ENCODE peak calls at places on chromosomes 2 and 18, in four cellular contexts. One of them, this sample, is unnamed.

GRCh38 chr2:204205548-204205947 is 269.0 kb downstream of the ICOS start:
- DNase-seq in A549: no peak
- DNase-seq in endothelial cell of umbilical vein: no peak
- DNase-seq in K562: no peak
- DNase-seq in this sample: no peak

GRCh38 chr18:22691988-22692710 is 241.0 kb upstream of the RBBP8 start:
- DNase-seq in A549: peak; percentile 66
- DNase-seq in endothelial cell of umbilical vein: no peak
- DNase-seq in K562: no peak
- DNase-seq in this sample: peak; percentile 15

GRCh38 chr2:234420406-234420805 is 76.5 kb downstream of the ARL4C start:
- DNase-seq in A549: peak; percentile 18
- DNase-seq in endothelial cell of umbilical vein: peak; percentile 72
- DNase-seq in K562: no peak
- DNase-seq in this sample: no peak

GRCh38 chr2:42961385-42961800 is 169.0 kb upstream of the HAAO start:
- DNase-seq in A549: no peak
- DNase-seq in endothelial cell of umbilical vein: peak; percentile 95
- DNase-seq in K562: no peak
- DNase-seq in this sample: peak; percentile 94

GRCh38 chr2:24011278-24012104 is 1.6 kb downstream of the MFSD2B start:
- DNase-seq in A549: no peak
- DNase-seq in endothelial cell of umbilical vein: no peak
- DNase-seq in K562: peak; percentile 82
- DNase-seq in this sample: peak; percentile 32

GRCh38 chr18:77668219-77668618 is 418.6 kb downstream of the GALR1 start:
- DNase-seq in A549: no peak
- DNase-seq in endothelial cell of umbilical vein: no peak
- DNase-seq in K562: no peak
- DNase-seq in this sample: no peak

GRCh38 chr2:191474459-191474858 is 203.5 kb upstream of the NABP1 start:
- DNase-seq in A549: no peak
- DNase-seq in endothelial cell of umbilical vein: no peak
- DNase-seq in K562: no peak
- DNase-seq in this sample: no peak

GRCh38 chr2:96964221-96964905 is 22.0 kb downstream of the FAM178B start:
- DNase-seq in A549: no peak
- DNase-seq in endothelial cell of umbilical vein: no peak
- DNase-seq in K562: no peak
- DNase-seq in this sample: no peak

GRCh38 chr2:86703704-86704370 is 16.3 kb upstream of the RMND5A start:
- DNase-seq in A549: peak; percentile 77
- DNase-seq in endothelial cell of umbilical vein: no peak
- DNase-seq in K562: no peak
- DNase-seq in this sample: no peak

GRCh38 chr2:230871361-230872150 is 6.8 kb downstream of the ITM2C start:
- DNase-seq in A549: no peak
- DNase-seq in endothelial cell of umbilical vein: no peak
- DNase-seq in K562: no peak
- DNase-seq in this sample: no peak

DNA sequence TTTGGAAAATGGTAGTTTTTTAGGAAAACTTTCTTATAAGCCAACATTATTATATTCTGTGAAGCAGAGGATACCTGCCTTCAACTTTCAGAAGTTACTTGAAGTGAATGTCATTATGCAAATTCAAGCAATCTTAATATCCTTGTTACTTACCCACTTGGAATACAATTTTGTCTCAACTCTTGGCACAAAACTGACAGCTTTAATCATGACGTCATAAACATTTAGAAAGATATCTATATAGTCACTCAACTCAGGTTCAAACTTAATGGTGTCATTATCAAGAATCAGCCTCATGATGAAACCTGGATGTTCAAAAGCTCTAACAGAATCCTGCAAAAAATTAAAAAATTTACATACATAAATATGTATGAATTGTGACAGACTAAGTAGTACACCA is 68.1 kb downstream of the DNAH7 start:
- DNase-seq in A549: no peak
- DNase-seq in endothelial cell of umbilical vein: no peak
- DNase-seq in K562: no peak
- DNase-seq in this sample: no peak
- TF ChIP-seq MAX in A549: no peak
- TF ChIP-seq MAX in endothelial cell of umbilical vein: no peak
- TF ChIP-seq MAX in K562: no peak
- TF ChIP-seq MAX in this sample: no peak

GRCh38 chr2:118481336-118481735 is 366.1 kb downstream of the EN1 start:
- DNase-seq in A549: no peak
- DNase-seq in endothelial cell of umbilical vein: no peak
- DNase-seq in K562: no peak
- DNase-seq in this sample: no peak
- TF ChIP-seq MYC in A549: no peak
- TF ChIP-seq MYC in endothelial cell of umbilical vein: no peak
- TF ChIP-seq MYC in K562: no peak
- TF ChIP-seq MYC in this sample: no peak

GRCh38 chr2:61134141-61134540 is 27.8 kb upstream of the C2orf74 start:
- DNase-seq in A549: no peak
- DNase-seq in endothelial cell of umbilical vein: no peak
- DNase-seq in K562: no peak
- DNase-seq in this sample: no peak

GRCh38 chr2:61141151-61141550 is 20.8 kb upstream of the C2orf74 start:
- DNase-seq in A549: no peak
- DNase-seq in endothelial cell of umbilical vein: no peak
- DNase-seq in K562: no peak
- DNase-seq in this sample: no peak

GRCh38 chr2:61138859-61139258 is 23.1 kb upstream of the C2orf74 start:
- DNase-seq in A549: no peak
- DNase-seq in endothelial cell of umbilical vein: no peak
- DNase-seq in K562: no peak
- DNase-seq in this sample: no peak

GRCh38 chr2:61135510-61135909 is 26.5 kb upstream of the C2orf74 start:
- DNase-seq in A549: peak; percentile 61
- DNase-seq in endothelial cell of umbilical vein: peak; percentile 58
- DNase-seq in K562: no peak
- DNase-seq in this sample: peak; percentile 62
- TF ChIP-seq CTCF in A549: peak; percentile 69
- TF ChIP-seq CTCF in endothelial cell of umbilical vein: peak; percentile 13
- TF ChIP-seq CTCF in K562: peak; percentile 57
- TF ChIP-seq CTCF in this sample: peak; percentile 10

GRCh38 chr2:41727711-41728110 is 320.1 kb upstream of the PKDCC start:
- DNase-seq in A549: no peak
- DNase-seq in endothelial cell of umbilical vein: no peak
- DNase-seq in K562: no peak
- DNase-seq in this sample: no peak
- TF ChIP-seq MAX in A549: no peak
- TF ChIP-seq MAX in endothelial cell of umbilical vein: no peak
- TF ChIP-seq MAX in K562: no peak
- TF ChIP-seq MAX in this sample: no peak

GRCh38 chr2:143229952-143230351 is 100.7 kb downstream of the ARHGAP15 start:
- DNase-seq in A549: no peak
- DNase-seq in endothelial cell of umbilical vein: no peak
- DNase-seq in K562: no peak
- DNase-seq in this sample: no peak
- TF ChIP-seq MYC in A549: no peak
- TF ChIP-seq MYC in endothelial cell of umbilical vein: no peak
- TF ChIP-seq MYC in K562: no peak
- TF ChIP-seq MYC in this sample: no peak

GRCh38 chr2:66674087-66674486 is 239.2 kb downstream of the MEIS1 start:
- DNase-seq in A549: no peak
- DNase-seq in endothelial cell of umbilical vein: no peak
- DNase-seq in K562: no peak
- DNase-seq in this sample: no peak
- TF ChIP-seq CTCF in A549: no peak
- TF ChIP-seq CTCF in endothelial cell of umbilical vein: no peak
- TF ChIP-seq CTCF in K562: no peak
- TF ChIP-seq CTCF in this sample: no peak